ENCODE peak calls at places on chromosome 15, in eight cellular contexts. T is stimulated activated CD4-positive, alpha-beta T cell treated with anti-CD3 and anti-CD28 coated beads, Interleukin-2, amount 100 ng/mL, for 4 hours; B is tibial nerve; H is GM20000; Y is CD8-positive, alpha-beta memory T cell; D is mesothelial cell of epicardium; K is NCI-H1417; N is hippocampal formation. J is an unnamed sample.

GRCh38 chr15:51782357-51782896 is 31.0 kb downstream of the TMOD2 start:
- DNase-seq in T (no peak), B (no peak), H (no peak), Y (no peak), D (no peak), K (peak; percentile 5), N (no peak), J (peak; percentile 4)

GRCh38 chr15:92780816-92781215 is 119.3 kb upstream of the CHD2 start:
- DNase-seq in T (no peak), B (no peak), H (no peak), Y (no peak), D (no peak), K (peak; percentile 99), N (peak; percentile 15), J (no peak)

GRCh38 chr15:75904241-75904631 is 558 bp downstream of the FBXO22 start:
- DNase-seq in T (no peak), B (no peak), H (peak; percentile 25), Y (no peak), D (peak; percentile 20), K (peak; percentile 89), N (no peak), J (no peak)

GRCh38 chr15:59691194-59691805 is 2.2 kb upstream of the BNIP2 start:
- DNase-seq in T (peak; percentile 28), B (peak; percentile 81), H (peak; percentile 42), Y (no peak), D (no peak), K (peak; percentile 74), N (peak; percentile 63), J (peak; percentile 57)

GRCh38 chr15:92385096-92385495 is 8.6 kb upstream of the ST8SIA2 start:
- DNase-seq in T (no peak), B (no peak), H (no peak), Y (no peak), D (no peak), K (no peak), N (no peak), J (no peak)

GRCh38 chr15:94263341-94264273 is 32.2 kb downstream of the MCTP2 start:
- DNase-seq in T (no peak), B (no peak), H (no peak), Y (no peak), D (no peak), K (no peak), N (no peak), J (no peak)

GRCh38 chr15:43099105-43099845 is 6.6 kb downstream of the UBR1 start:
- DNase-seq in T (no peak), B (no peak), H (no peak), Y (no peak), D (no peak), K (no peak), N (no peak), J (no peak)

GRCh38 chr15:73345658-73346057 is 23.1 kb downstream of the HCN4 start:
- DNase-seq in T (no peak), B (no peak), H (no peak), Y (no peak), D (no peak), K (peak; percentile 98), N (no peak), J (no peak)

GRCh38 chr15:64681424-64682024 is 93.9 kb downstream of the RBPMS2 start:
- DNase-seq in T (no peak), B (peak; percentile 26), H (peak; percentile 51), Y (no peak), D (no peak), K (peak; percentile 88), N (peak; percentile 54), J (peak; percentile 34)

GRCh38 chr15:89052474-89052873 is 35.8 kb upstream of the ABHD2 start:
- DNase-seq in T (no peak), B (peak; percentile 42), H (no peak), Y (no peak), D (no peak), K (no peak), N (no peak), J (peak; percentile 62)